ENCODE peak calls at places on chromosomes 12 and 14, in eight cellular contexts. P is A673, T is endothelial cell, N is activated gamma-delta T cell treated with Interleukin-2 at 50 U/mL for 16 hours, D is aorta, R is activated T-cell treated with anti-CD3 and anti-CD28 coated beads for 1 hour, U is amniotic stem cell, B is anterior cingulate cortex. W is an unnamed sample.

GRCh38 chr14:32109676-32110075 is 32.6 kb downstream of the ARHGAP5 start:
- DNase-seq in P (no peak), T (no peak), N (no peak), U (peak; percentile 41), R (no peak), D (no peak), B (no peak), W (no peak)

GRCh38 chr12:129911437-129912049 is 7.7 kb upstream of the TMEM132D start:
- DNase-seq in U (peak; percentile 35), N (no peak), B (peak; percentile 77), R (no peak), T (no peak), D (no peak), P (peak; percentile 45), W (no peak)

GRCh38 chr14:29894030-29894429 is 33.6 kb downstream of the PRKD1 start:
- DNase-seq in R (no peak), B (no peak), D (no peak), N (no peak), U (no peak), T (no peak), P (no peak), W (no peak)

GRCh38 chr12:109449845-109450532 is 27.1 kb downstream of the KCTD10 start:
- DNase-seq in T (no peak), P (no peak), N (no peak), U (no peak), D (no peak), B (no peak), R (no peak), W (no peak)

GRCh38 chr12:103773109-103773905 is 67.7 kb downstream of the NT5DC3 start:
- DNase-seq in B (no peak), P (no peak), N (no peak), R (no peak), T (no peak), D (no peak), U (no peak), W (no peak)

GRCh38 chr14:92690171-92691011 is 58.0 kb downstream of the LGMN start:
- DNase-seq in U (no peak), D (peak; percentile 50), P (peak; percentile 49), N (no peak), B (no peak), T (peak; percentile 47), R (no peak), W (peak; percentile 73)

GRCh38 chr12:109113661-109114321 is 2.6 kb upstream of the ACACB start:
- DNase-seq in D (no peak), T (no peak), P (no peak), B (no peak), R (no peak), U (no peak), N (no peak), W (no peak)

GRCh38 chr12:32217354-32218310 is 111.0 kb downstream of the BICD1 start:
- DNase-seq in R (no peak), N (no peak), B (no peak), D (peak; percentile 65), T (no peak), P (peak; percentile 18), U (peak; percentile 31), W (no peak)

GRCh38 chr14:104291123-104292000 is 153.0 kb downstream of the KIF26A start:
- DNase-seq in N (no peak), U (no peak), B (no peak), R (no peak), D (peak; percentile 29), P (no peak), T (peak; percentile 44), W (no peak)

GRCh38 chr12:113880993-113881392 is 85.1 kb downstream of the RBM19 start:
- DNase-seq in T (no peak), N (no peak), R (no peak), B (no peak), U (no peak), P (no peak), D (no peak), W (no peak)

GRCh38 chr12:3537916-3538690 is 47.1 kb downstream of the PRMT8 start:
- DNase-seq in B (no peak), P (no peak), T (no peak), D (no peak), R (no peak), N (no peak), U (no peak), W (no peak)

GRCh38 chr14:97337670-97338069 is 540.5 kb downstream of the VRK1 start:
- DNase-seq in B (no peak), U (no peak), N (no peak), R (no peak), T (no peak), D (no peak), P (no peak), W (no peak)

GRCh38 chr12:62653304-62653703 is 186.7 kb downstream of the MON2 start:
- DNase-seq in B (no peak), U (no peak), P (no peak), R (no peak), D (no peak), N (no peak), T (no peak), W (no peak)

GRCh38 chr12:94516985-94517384 is 57.3 kb upstream of the CEP83 start:
- DNase-seq in U (no peak), B (no peak), N (no peak), P (no peak), T (no peak), D (no peak), R (no peak), W (no peak)

GRCh38 chr12:6827982-6828670 is at the start of gene P3H3:
- DNase-seq in N (no peak), P (peak; percentile 76), B (no peak), U (no peak), T (peak; percentile 35), R (no peak), D (peak; percentile 61), W (no peak)

GRCh38 chr12:19694627-19695026 is 255.3 kb downstream of the AEBP2 start:
- DNase-seq in B (no peak), U (no peak), N (no peak), R (no peak), D (no peak), P (no peak), T (no peak), W (no peak)

GRCh38 chr14:89870335-89870734 is 84.2 kb downstream of the EFCAB11 start:
- DNase-seq in U (no peak), T (no peak), D (no peak), P (no peak), N (no peak), R (no peak), B (no peak), W (no peak)

GRCh38 chr12:98895086-98895651 is 250.1 kb downstream of the APAF1 start:
- DNase-seq in P (peak; percentile 15), T (peak; percentile 31), U (no peak), B (peak; percentile 65), R (no peak), N (no peak), D (no peak), W (no peak)

GRCh38 chr12:78359530-78359929 is 505.0 kb upstream of the SYT1 start:
- DNase-seq in B (no peak), P (no peak), U (no peak), D (no peak), T (no peak), N (no peak), R (no peak), W (no peak)

GRCh38 chr12:99822273-99822672 is 162.5 kb downstream of the ANKS1B start:
- DNase-seq in N (no peak), R (no peak), U (no peak), P (no peak), D (no peak), B (no peak), T (no peak), W (no peak)

GRCh38 chr14:98136019-98136418 is 1136.0 kb downstream of the BCL11B start:
- DNase-seq in D (no peak), U (no peak), B (no peak), N (peak; percentile 35), P (no peak), T (no peak), R (no peak), W (no peak)

GRCh38 chr12:54561164-54561563 is 11.8 kb downstream of the PDE1B start:
- DNase-seq in R (no peak), T (no peak), P (no peak), N (no peak), B (peak; percentile 6), U (no peak), D (peak; percentile 83), W (no peak)

GRCh38 chr14:73491256-73491976 is 683 bp downstream of the RIOX1 start:
- DNase-seq in P (peak; percentile 67), N (peak; percentile 62), U (no peak), T (peak; percentile 39), D (peak; percentile 73), B (peak; percentile 27), R (peak; percentile 46), W (peak; percentile 89)

GRCh38 chr14:51069065-51069464 is 25.8 kb downstream of the TRIM9 start:
- DNase-seq in T (no peak), P (peak; percentile 25), B (no peak), U (no peak), N (no peak), D (no peak), R (no peak), W (no peak)

GRCh38 chr14:35573911-35574310 is 39.9 kb downstream of the INSM2 start:
- DNase-seq in T (no peak), P (no peak), U (no peak), B (no peak), R (no peak), N (no peak), D (no peak), W (no peak)

W was measured in spleen.